ENCODE peak calls at places on chromosomes 1 and 21, in six cellular contexts. E is colonic mucosa, R is sigmoid colon, K is lower lobe of right lung, B is breast epithelium, Z is K562. W is an unnamed sample.

GRCh38 chr1:36352141-36352909 is 28.9 kb upstream of the EVA1B start:
- DNase-seq in E (no peak), R (no peak), K (no peak), B (no peak), Z (no peak), W (no peak)

GRCh38 chr1:184222561-184223157 is 164.2 kb upstream of the C1orf21 start:
- DNase-seq in E (peak; percentile 60), R (peak; percentile 70), K (no peak), B (no peak), Z (peak; percentile 71), W (no peak)

GRCh38 chr1:145879775-145880174 is 5.9 kb downstream of the ANKRD35 start:
- DNase-seq in E (no peak), R (no peak), K (no peak), B (no peak), Z (no peak), W (no peak)

GRCh38 chr1:218447010-218447689 is 102.0 kb downstream of the TGFB2 start:
- DNase-seq in E (no peak), R (no peak), K (no peak), B (no peak), Z (no peak), W (no peak)

GRCh38 chr1:214920337-214920736 is 162.2 kb upstream of the KCNK2 start:
- DNase-seq in E (no peak), R (no peak), K (no peak), B (no peak), Z (no peak), W (no peak)

GRCh38 chr1:55061000-55061705 is 21.8 kb downstream of the PCSK9 start:
- DNase-seq in E (no peak), R (no peak), K (no peak), B (no peak), Z (no peak), W (no peak)

GRCh38 chr1:66325594-66326380 is 208.2 kb upstream of the SGIP1 start:
- DNase-seq in E (no peak), R (no peak), K (no peak), B (no peak), Z (no peak), W (no peak)

GRCh38 chr1:198734323-198735008 is 95.6 kb downstream of the PTPRC start:
- DNase-seq in E (no peak), R (no peak), K (no peak), B (no peak), Z (no peak), W (no peak)

GRCh38 chr1:172821609-172822274 is 162.8 kb downstream of the FASLG start:
- DNase-seq in E (no peak), R (no peak), K (no peak), B (no peak), Z (peak; percentile 30), W (no peak)

GRCh38 chr1:93715529-93716126 is 34.0 kb upstream of the BCAR3 start:
- DNase-seq in E (no peak), R (no peak), K (no peak), B (no peak), Z (no peak), W (no peak)

GRCh38 chr1:218785928-218786327 is 387.8 kb upstream of the LYPLAL1 start:
- DNase-seq in E (peak; percentile 18), R (peak; percentile 65), K (no peak), B (no peak), Z (no peak), W (no peak)

GRCh38 chr1:156592910-156593732 is 1.5 kb downstream of the NAXE start:
- DNase-seq in E (no peak), R (no peak), K (no peak), B (peak; percentile 20), Z (no peak), W (no peak)

GRCh38 chr1:220336391-220337065 is 64.3 kb upstream of the RAB3GAP2 start:
- DNase-seq in E (no peak), R (no peak), K (no peak), B (no peak), Z (no peak), W (no peak)

GRCh38 chr1:90176530-90176929 is 181.6 kb downstream of the ZNF326 start:
- DNase-seq in E (no peak), R (no peak), K (no peak), B (no peak), Z (no peak), W (no peak)

GRCh38 chr1:245578306-245578705 is 423.5 kb downstream of the KIF26B start:
- DNase-seq in E (no peak), R (no peak), K (no peak), B (no peak), Z (no peak), W (no peak)

GRCh38 chr1:18922319-18922726 is 20.0 kb upstream of the ALDH4A1 start:
- DNase-seq in E (peak; percentile 50), R (peak; percentile 97), K (peak; percentile 74), B (peak; percentile 63), Z (no peak), W (no peak)

GRCh38 chr1:232440325-232441059 is 189.4 kb downstream of the SIPA1L2 start:
- DNase-seq in E (no peak), R (no peak), K (no peak), B (no peak), Z (no peak), W (no peak)

GRCh38 chr1:155695608-155696007 is 6.7 kb downstream of the DAP3 start:
- DNase-seq in E (no peak), R (no peak), K (no peak), B (no peak), Z (no peak), W (no peak)

GRCh38 chr1:109438798-109439297 is 12.6 kb upstream of the PSMA5 start:
- DNase-seq in E (no peak), R (no peak), K (no peak), B (no peak), Z (peak; percentile 49), W (no peak)

GRCh38 chr21:35370671-35371070 is 321.6 kb upstream of the RUNX1 start:
- DNase-seq in E (no peak), R (no peak), K (no peak), B (no peak), Z (no peak), W (no peak)

GRCh38 chr21:35370071-35370470 is 321.0 kb upstream of the RUNX1 start:
- DNase-seq in E (no peak), R (no peak), K (no peak), B (no peak), Z (no peak), W (no peak)

GRCh38 chr21:35367558-35367957 is 318.5 kb upstream of the RUNX1 start:
- DNase-seq in E (peak; percentile 20), R (no peak), K (no peak), B (no peak), Z (no peak), W (no peak)

GRCh38 chr21:35366348-35367085 is 317.4 kb upstream of the RUNX1 start:
- DNase-seq in E (no peak), R (peak; percentile 72), K (no peak), B (no peak), Z (no peak), W (no peak)

GRCh38 chr21:35368326-35368725 is 319.2 kb upstream of the RUNX1 start:
- DNase-seq in E (no peak), R (no peak), K (no peak), B (no peak), Z (no peak), W (no peak)
- TF ChIP-seq CTCF in E (no peak), R (no peak), K (no peak), B (no peak), Z (no peak), W (no peak)

GRCh38 chr1:235331391-235331790 is 3.0 kb downstream of the GGPS1 start:
- DNase-seq in E (no peak), R (no peak), K (no peak), B (no peak), Z (no peak), W (no peak)
- H3K4me3 ChIP-seq in E (no peak overlapping the region), R (no peak overlapping the region), K (no peak overlapping the region), B (no peak overlapping the region), Z (peak overlapping the region; percentile 82), W (no peak overlapping the region)

DNA sequence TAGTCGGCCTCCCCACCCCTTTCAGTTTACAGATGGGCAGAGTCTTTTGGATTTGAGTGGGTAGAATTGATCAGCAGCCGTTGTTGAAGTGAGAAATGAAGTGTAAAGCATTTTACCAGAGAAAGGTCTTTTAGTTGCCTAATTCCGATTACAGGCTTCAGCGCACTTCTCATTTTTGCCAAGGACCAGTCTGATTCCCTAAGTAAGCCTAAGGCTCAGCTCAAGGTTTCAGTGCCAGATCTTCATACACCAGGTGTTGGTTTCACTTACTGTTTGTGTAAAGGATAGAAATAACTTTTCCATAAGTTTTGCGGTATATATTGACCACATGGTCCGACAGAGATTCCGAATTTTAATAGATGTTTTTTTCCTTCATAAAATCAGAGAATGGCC is 83.9 kb upstream of the BMP8A start:
- DNase-seq in E (no peak), R (no peak), K (no peak), B (no peak), Z (no peak), W (no peak)
- H3K4me1 ChIP-seq in E (peaks cover 4% of the 10 kb centered on the region), R (peaks cover 81% of the 10 kb centered on the region), K (peaks cover 82% of the 10 kb centered on the region), B (peaks cover 15% of the 10 kb centered on the region), Z (peaks cover 36% of the 10 kb centered on the region), W (peaks cover 42% of the 10 kb centered on the region)

DNA sequence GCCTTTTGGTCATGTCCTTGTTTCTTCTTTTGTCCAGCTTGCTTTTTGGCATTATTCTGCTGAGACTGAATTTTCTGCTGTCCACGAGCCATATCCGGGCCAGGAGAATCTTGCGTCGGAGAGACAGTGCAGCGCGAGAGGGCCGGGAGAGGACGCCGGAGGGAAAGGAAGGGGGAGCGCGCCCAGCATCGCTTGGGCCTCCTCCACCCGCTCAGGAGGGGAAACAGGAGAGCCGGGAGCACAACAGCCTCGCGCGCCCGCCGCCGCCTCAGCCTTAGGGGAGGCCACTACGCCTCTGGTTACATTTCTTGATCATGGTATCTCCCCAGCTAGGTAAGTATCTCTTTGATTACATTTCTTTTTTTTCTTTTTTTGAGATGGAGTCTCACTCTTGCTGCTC is 7.4 kb upstream of the DEGS1 start:
- DNase-seq in E (no peak), R (peak; percentile 74), K (no peak), B (no peak), Z (no peak), W (peak; percentile 58)
- TF ChIP-seq CTCF in E (no peak), R (no peak), K (no peak), B (no peak), Z (no peak), W (no peak)

GRCh38 chr21:44916965-44917364 is 3.7 kb downstream of the ITGB2 start:
- DNase-seq in E (no peak), R (no peak), K (no peak), B (no peak), Z (no peak), W (no peak)
- H3K4me3 ChIP-seq in E (no peak overlapping the region), R (no peak overlapping the region), K (no peak overlapping the region), B (no peak overlapping the region), Z (no peak overlapping the region), W (no peak overlapping the region)

W was measured in RWPE2.